ENCODE peak calls at places on chromosome 2, in four cellular contexts. L is H9, X is IMR-90, G is mesenchymal stem cell. M is an unnamed sample.
A peak's percentile ranks its signal among the peaks of the same experiment; 100 is the strongest.

GRCh38 chr2:46849080-46849715 is 66.4 kb downstream of the MCFD2 start:
- DNase-seq in L (no peak), X (peak; percentile 76), G (no peak), M (no peak)

GRCh38 chr2:55856936-55857335 is 66.6 kb downstream of the EFEMP1 start:
- DNase-seq in L (no peak), X (peak; percentile 59), G (no peak), M (no peak)

GRCh38 chr2:42045956-42046748 is 1.7 kb upstream of the PKDCC start:
- DNase-seq in L (no peak), X (no peak), G (peak; percentile 66), M (no peak)

GRCh38 chr2:240952496-240953246 is 45.7 kb upstream of the SNED1 start:
- DNase-seq in L (no peak), X (no peak), G (no peak), M (no peak)

GRCh38 chr2:212898011-212898410 is 253.4 kb downstream of the IKZF2 start:
- DNase-seq in L (no peak), X (no peak), G (no peak), M (no peak)

GRCh38 chr2:138275292-138275690 is 226.3 kb upstream of the SPOPL start:
- DNase-seq in L (no peak), X (no peak), G (no peak), M (no peak)

GRCh38 chr2:179596018-179596417 is 265.4 kb downstream of the ZNF385B start:
- DNase-seq in L (no peak), X (peak; percentile 88), G (no peak), M (no peak)

GRCh38 chr2:118246726-118247125 is 158.5 kb downstream of the INSIG2 start:
- DNase-seq in L (no peak), X (no peak), G (no peak), M (no peak)

GRCh38 chr2:210630904-210631560 is 74.6 kb downstream of the CPS1 start:
- DNase-seq in L (no peak), X (no peak), G (no peak), M (no peak)

GRCh38 chr2:127508621-127509034 is 17.7 kb downstream of the IWS1 start:
- DNase-seq in L (no peak), X (peak; percentile 99), G (peak; percentile 98), M (no peak)

GRCh38 chr2:191740016-191740419 is 62.1 kb downstream of the NABP1 start:
- DNase-seq in L (no peak), X (no peak), G (peak; percentile 6), M (no peak)
- H2AFZ ChIP-seq in L (no peak overlapping the region), X (no peak overlapping the region), G (no peak overlapping the region), M (no peak overlapping the region)

GRCh38 chr2:231679131-231679530 is 29.2 kb upstream of the PTMA start:
- DNase-seq in L (no peak), X (no peak), G (no peak), M (no peak)
- H3K4ac ChIP-seq in L (no peak overlapping the region), X (no peak overlapping the region), G (no peak overlapping the region), M (no peak overlapping the region)

DNA sequence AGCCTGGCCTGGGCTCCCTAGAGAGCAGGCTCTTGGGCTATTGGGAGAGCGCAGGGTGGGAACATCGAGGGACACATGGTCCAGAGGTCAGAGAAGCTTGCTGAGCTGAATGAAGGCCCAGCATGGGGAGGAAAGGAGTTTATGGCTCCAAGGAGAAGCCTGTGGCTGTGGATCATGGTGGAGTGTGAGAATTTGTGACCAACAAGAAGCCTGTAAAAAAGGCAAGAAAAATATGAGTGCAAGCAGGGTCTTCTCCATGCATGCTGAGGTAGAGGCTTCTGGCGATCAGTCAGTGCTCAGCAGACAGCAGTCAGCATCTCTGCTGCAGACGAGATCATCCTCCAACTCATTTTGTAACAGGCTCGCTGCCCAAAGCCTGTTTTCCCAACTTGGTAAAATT is 1.3 kb upstream of the SCYGR3 start:
- DNase-seq in L (no peak), X (no peak), G (no peak), M (no peak)
- H2AFZ ChIP-seq in L (no peak overlapping the region), X (no peak overlapping the region), G (no peak overlapping the region), M (no peak overlapping the region)

GRCh38 chr2:149332364-149332763 is 2.0 kb downstream of the LYPD6 start:
- DNase-seq in L (no peak), X (no peak), G (no peak), M (no peak)
- H3K4ac ChIP-seq in L (no peak overlapping the region), X (no peak overlapping the region), G (no peak overlapping the region), M (no peak overlapping the region)

GRCh38 chr2:75552222-75552621 is 8.5 kb downstream of the EVA1A start:
- DNase-seq in L (no peak), X (no peak), G (no peak), M (no peak)

GRCh38 chr2:75556679-75557366 is 3.9 kb downstream of the EVA1A start:
- DNase-seq in L (no peak), X (peak; percentile 37), G (no peak), M (no peak)

GRCh38 chr2:75551434-75551833 is 9.3 kb downstream of the EVA1A start:
- DNase-seq in L (no peak), X (no peak), G (no peak), M (no peak)

GRCh38 chr2:75555701-75556100 is 5.0 kb downstream of the EVA1A start:
- DNase-seq in L (no peak), X (peak; percentile 10), G (no peak), M (no peak)

GRCh38 chr2:75553961-75554539 is 6.7 kb downstream of the EVA1A start:
- DNase-seq in L (peak; percentile 52), X (no peak), G (no peak), M (no peak)
- H2AFZ ChIP-seq in L (no peak overlapping the region), X (no peak overlapping the region), G (no peak overlapping the region), M (no peak overlapping the region)

GRCh38 chr2:238602223-238602945 is 175.7 kb downstream of the ASB1 start:
- DNase-seq in L (no peak), X (peak; percentile 15), G (peak; percentile 7), M (no peak)
- H3K4ac ChIP-seq in L (no peak overlapping the region), X (no peak overlapping the region), G (no peak overlapping the region), M (no peak overlapping the region)

M was measured in neuronal stem cell.